ENCODE peak calls at places on chromosomes 13 and 19, in ten cellular contexts. One of them, this sample, is unnamed.

GRCh38 chr13:20395061-20395916 is 130.4 kb downstream of the CRYL1 start:
- DNase-seq in transverse colon: no peak
- DNase-seq in AG04450: no peak
- DNase-seq in SK-N-SH: no peak
- DNase-seq in hepatocyte: no peak
- DNase-seq in A673: no peak
- DNase-seq in esophagus squamous epithelium: no peak
- DNase-seq in CD8-positive, alpha-beta memory T cell: no peak
- DNase-seq in CD4-positive, alpha-beta T cell: no peak
- DNase-seq in cardiac muscle cell: no peak
- DNase-seq in this sample: no peak

GRCh38 chr19:54105796-54106195 is 3.1 kb downstream of the NDUFA3 start:
- DNase-seq in transverse colon: no peak
- DNase-seq in AG04450: no peak
- DNase-seq in SK-N-SH: no peak
- DNase-seq in hepatocyte: no peak
- DNase-seq in A673: no peak
- DNase-seq in esophagus squamous epithelium: no peak
- DNase-seq in CD8-positive, alpha-beta memory T cell: no peak
- DNase-seq in CD4-positive, alpha-beta T cell: peak
- DNase-seq in cardiac muscle cell: no peak
- DNase-seq in this sample: no peak

GRCh38 chr19:8697671-8698432 is 743 bp downstream of the ACTL9 start:
- DNase-seq in transverse colon: no peak
- DNase-seq in AG04450: no peak
- DNase-seq in SK-N-SH: peak
- DNase-seq in hepatocyte: no peak
- DNase-seq in A673: no peak
- DNase-seq in esophagus squamous epithelium: no peak
- DNase-seq in CD8-positive, alpha-beta memory T cell: no peak
- DNase-seq in CD4-positive, alpha-beta T cell: no peak
- DNase-seq in cardiac muscle cell: no peak
- DNase-seq in this sample: peak

GRCh38 chr19:19485998-19486290 is 29.4 kb downstream of the TSSK6 start:
- DNase-seq in transverse colon: no peak
- DNase-seq in AG04450: no peak
- DNase-seq in SK-N-SH: no peak
- DNase-seq in hepatocyte: no peak
- DNase-seq in A673: no peak
- DNase-seq in esophagus squamous epithelium: no peak
- DNase-seq in CD8-positive, alpha-beta memory T cell: peak
- DNase-seq in CD4-positive, alpha-beta T cell: no peak
- DNase-seq in cardiac muscle cell: no peak
- DNase-seq in this sample: no peak

GRCh38 chr13:84121456-84121855 is 239.2 kb upstream of the SLITRK1 start:
- DNase-seq in transverse colon: no peak
- DNase-seq in AG04450: no peak
- DNase-seq in SK-N-SH: no peak
- DNase-seq in hepatocyte: peak
- DNase-seq in A673: peak
- DNase-seq in esophagus squamous epithelium: no peak
- DNase-seq in CD8-positive, alpha-beta memory T cell: no peak
- DNase-seq in CD4-positive, alpha-beta T cell: no peak
- DNase-seq in cardiac muscle cell: peak
- DNase-seq in this sample: no peak

GRCh38 chr13:67416047-67416925 is 186.2 kb upstream of the PCDH9 start:
- DNase-seq in transverse colon: no peak
- DNase-seq in AG04450: peak
- DNase-seq in SK-N-SH: peak
- DNase-seq in hepatocyte: peak
- DNase-seq in A673: peak
- DNase-seq in esophagus squamous epithelium: no peak
- DNase-seq in CD8-positive, alpha-beta memory T cell: no peak
- DNase-seq in CD4-positive, alpha-beta T cell: no peak
- DNase-seq in cardiac muscle cell: peak
- DNase-seq in this sample: peak

GRCh38 chr13:91313103-91313502 is 34.4 kb upstream of the MIR17HG start:
- DNase-seq in transverse colon: no peak
- DNase-seq in AG04450: no peak
- DNase-seq in SK-N-SH: peak
- DNase-seq in hepatocyte: peak
- DNase-seq in A673: peak
- DNase-seq in esophagus squamous epithelium: no peak
- DNase-seq in CD8-positive, alpha-beta memory T cell: no peak
- DNase-seq in CD4-positive, alpha-beta T cell: no peak
- DNase-seq in cardiac muscle cell: peak
- DNase-seq in this sample: no peak

GRCh38 chr13:46149272-46150133 is 32.5 kb downstream of the LCP1 start:
- DNase-seq in transverse colon: no peak
- DNase-seq in AG04450: no peak
- DNase-seq in SK-N-SH: no peak
- DNase-seq in hepatocyte: no peak
- DNase-seq in A673: peak
- DNase-seq in esophagus squamous epithelium: no peak
- DNase-seq in CD8-positive, alpha-beta memory T cell: no peak
- DNase-seq in CD4-positive, alpha-beta T cell: no peak
- DNase-seq in cardiac muscle cell: no peak
- DNase-seq in this sample: no peak

GRCh38 chr19:49342291-49342721 is 7.1 kb downstream of the CD37 start:
- DNase-seq in transverse colon: peak
- DNase-seq in AG04450: no peak
- DNase-seq in SK-N-SH: no peak
- DNase-seq in hepatocyte: no peak
- DNase-seq in A673: no peak
- DNase-seq in esophagus squamous epithelium: no peak
- DNase-seq in CD8-positive, alpha-beta memory T cell: no peak
- DNase-seq in CD4-positive, alpha-beta T cell: no peak
- DNase-seq in cardiac muscle cell: no peak
- DNase-seq in this sample: no peak

GRCh38 chr19:42234364-42234763 is 8.0 kb downstream of the GSK3A start:
- DNase-seq in transverse colon: no peak
- DNase-seq in AG04450: no peak
- DNase-seq in SK-N-SH: no peak
- DNase-seq in hepatocyte: peak
- DNase-seq in A673: no peak
- DNase-seq in esophagus squamous epithelium: no peak
- DNase-seq in CD8-positive, alpha-beta memory T cell: no peak
- DNase-seq in CD4-positive, alpha-beta T cell: no peak
- DNase-seq in cardiac muscle cell: no peak
- DNase-seq in this sample: no peak

GRCh38 chr13:35672611-35673010 is 196.1 kb upstream of the MAB21L1 start:
- DNase-seq in transverse colon: no peak
- DNase-seq in AG04450: no peak
- DNase-seq in SK-N-SH: no peak
- DNase-seq in hepatocyte: no peak
- DNase-seq in A673: no peak
- DNase-seq in esophagus squamous epithelium: no peak
- DNase-seq in CD8-positive, alpha-beta memory T cell: no peak
- DNase-seq in CD4-positive, alpha-beta T cell: no peak
- DNase-seq in cardiac muscle cell: no peak
- DNase-seq in this sample: peak

DNA sequence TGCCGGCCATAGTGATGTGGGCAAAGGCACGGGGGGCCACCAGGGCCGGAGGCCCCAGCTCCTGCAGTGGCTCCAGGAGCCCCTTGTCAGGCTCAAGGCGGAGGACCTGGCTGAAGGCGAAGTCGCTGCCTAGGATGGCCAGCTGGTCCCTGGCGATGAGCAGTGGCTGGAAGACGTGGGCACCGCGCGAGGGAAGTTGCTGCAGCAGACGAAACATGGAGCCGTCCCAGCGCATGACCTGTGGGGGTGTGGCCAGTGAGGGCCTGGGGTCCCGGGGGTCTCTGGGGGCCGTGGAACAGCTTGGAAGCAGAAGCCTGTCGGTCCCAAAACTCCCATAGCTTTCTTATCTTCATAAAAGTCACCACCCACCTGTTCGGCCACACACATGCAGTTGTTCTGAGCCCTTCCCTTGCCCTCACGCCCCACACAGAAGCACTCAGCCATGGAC is 9.6 kb downstream of the LGI4 start:
- DNase-seq in transverse colon: no peak
- DNase-seq in AG04450: no peak
- DNase-seq in SK-N-SH: no peak
- DNase-seq in hepatocyte: no peak
- DNase-seq in A673: no peak
- DNase-seq in esophagus squamous epithelium: no peak
- DNase-seq in CD8-positive, alpha-beta memory T cell: no peak
- DNase-seq in CD4-positive, alpha-beta T cell: no peak
- DNase-seq in cardiac muscle cell: no peak
- DNase-seq in this sample: no peak
- H3K27ac ChIP-seq in transverse colon: peak
- H3K27ac ChIP-seq in AG04450: no peak
- H3K27ac ChIP-seq in SK-N-SH: no peak
- H3K27ac ChIP-seq in hepatocyte: peak
- H3K27ac ChIP-seq in A673: no peak
- H3K27ac ChIP-seq in esophagus squamous epithelium: peak
- H3K27ac ChIP-seq in CD8-positive, alpha-beta memory T cell: no peak
- H3K27ac ChIP-seq in CD4-positive, alpha-beta T cell: no peak
- H3K27ac ChIP-seq in cardiac muscle cell: no peak
- H3K27ac ChIP-seq in this sample: peak

DNA sequence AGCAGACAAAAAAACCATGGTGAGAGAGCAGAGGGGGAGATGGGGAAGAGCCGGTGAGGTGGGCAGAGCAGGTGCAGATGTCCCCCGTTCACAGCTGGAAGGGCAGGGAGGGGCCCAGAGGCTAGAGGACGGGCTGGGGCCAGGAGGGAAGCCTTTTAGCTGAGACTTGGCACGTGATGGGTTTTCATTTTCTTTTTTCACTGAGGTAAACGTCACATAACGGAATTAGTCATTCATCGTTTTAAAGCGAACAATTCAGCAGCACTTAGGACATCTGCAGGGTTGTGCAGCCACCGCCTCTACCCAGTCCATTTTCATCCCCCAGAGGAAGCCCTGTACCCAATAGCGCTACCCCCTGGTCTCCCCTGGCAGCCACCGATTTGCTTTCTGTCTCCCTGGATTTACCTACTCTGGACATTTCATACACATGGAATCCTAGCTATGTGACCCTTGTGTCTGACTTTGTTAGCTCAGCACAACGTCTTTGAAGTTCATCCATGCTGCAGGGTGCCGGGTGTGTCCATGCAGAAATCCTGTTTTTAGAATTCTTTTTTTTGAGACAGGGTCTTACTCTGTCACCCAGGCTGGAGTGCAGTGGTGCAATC is 16.0 kb upstream of the EMC10 start:
- DNase-seq in transverse colon: no peak
- DNase-seq in AG04450: no peak
- DNase-seq in SK-N-SH: no peak
- DNase-seq in hepatocyte: no peak
- DNase-seq in A673: peak
- DNase-seq in esophagus squamous epithelium: no peak
- DNase-seq in CD8-positive, alpha-beta memory T cell: no peak
- DNase-seq in CD4-positive, alpha-beta T cell: no peak
- DNase-seq in cardiac muscle cell: no peak
- DNase-seq in this sample: no peak
- H3K27ac ChIP-seq in transverse colon: no peak
- H3K27ac ChIP-seq in AG04450: no peak
- H3K27ac ChIP-seq in SK-N-SH: no peak
- H3K27ac ChIP-seq in hepatocyte: no peak
- H3K27ac ChIP-seq in A673: no peak
- H3K27ac ChIP-seq in esophagus squamous epithelium: no peak
- H3K27ac ChIP-seq in CD8-positive, alpha-beta memory T cell: no peak
- H3K27ac ChIP-seq in CD4-positive, alpha-beta T cell: no peak
- H3K27ac ChIP-seq in cardiac muscle cell: no peak
- H3K27ac ChIP-seq in this sample: no peak

DNA sequence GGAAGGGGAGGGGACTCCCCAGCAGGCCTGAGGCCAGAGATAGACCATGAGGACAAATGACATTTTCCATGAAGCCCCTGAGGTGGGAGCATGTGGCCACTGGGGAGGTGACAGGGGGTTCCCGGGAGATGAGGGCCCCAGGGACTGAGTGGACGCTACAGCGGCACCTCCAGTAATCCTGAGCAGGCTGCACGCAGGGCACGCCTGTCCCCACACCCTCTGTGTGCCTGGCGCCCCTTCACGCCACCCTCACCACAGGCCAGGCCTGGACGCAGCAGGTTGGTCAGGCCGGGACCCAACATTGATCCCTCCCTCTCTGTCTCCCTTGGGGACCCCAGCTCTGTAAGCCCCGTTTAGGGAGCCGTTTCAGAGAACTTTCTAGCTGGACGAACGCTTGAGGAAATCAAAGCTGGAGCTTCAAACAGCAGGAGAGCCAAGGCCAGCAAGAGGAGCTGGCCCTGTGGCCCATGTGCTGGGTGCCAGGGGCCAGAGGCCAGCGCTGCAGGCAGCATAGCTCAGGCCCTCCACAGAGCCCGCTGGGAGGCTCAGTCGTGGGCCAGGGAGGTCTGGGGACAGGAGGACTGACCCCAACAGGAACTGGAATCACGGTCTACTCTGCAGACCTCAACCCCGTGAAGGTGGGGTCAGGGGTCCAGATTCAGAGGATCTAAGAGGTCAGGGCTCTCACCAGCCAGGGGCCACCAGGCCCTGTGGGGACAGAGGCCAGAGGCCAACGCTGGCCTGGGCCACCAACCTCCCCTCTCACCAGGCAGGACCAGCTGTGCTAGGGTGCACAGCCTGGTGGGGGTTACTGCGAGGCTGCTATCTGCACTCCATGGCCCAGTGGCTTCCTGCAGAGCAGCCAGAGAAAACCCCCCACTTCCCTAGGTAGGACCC is 14.6 kb downstream of the LSM4 start:
- DNase-seq in transverse colon: no peak
- DNase-seq in AG04450: no peak
- DNase-seq in SK-N-SH: peak
- DNase-seq in hepatocyte: no peak
- DNase-seq in A673: no peak
- DNase-seq in esophagus squamous epithelium: no peak
- DNase-seq in CD8-positive, alpha-beta memory T cell: no peak
- DNase-seq in CD4-positive, alpha-beta T cell: no peak
- DNase-seq in cardiac muscle cell: no peak
- DNase-seq in this sample: no peak
- H3K27ac ChIP-seq in transverse colon: peak
- H3K27ac ChIP-seq in AG04450: no peak
- H3K27ac ChIP-seq in SK-N-SH: no peak
- H3K27ac ChIP-seq in hepatocyte: no peak
- H3K27ac ChIP-seq in A673: peak
- H3K27ac ChIP-seq in esophagus squamous epithelium: peak
- H3K27ac ChIP-seq in CD8-positive, alpha-beta memory T cell: no peak
- H3K27ac ChIP-seq in CD4-positive, alpha-beta T cell: peak
- H3K27ac ChIP-seq in cardiac muscle cell: no peak
- H3K27ac ChIP-seq in this sample: no peak

DNA sequence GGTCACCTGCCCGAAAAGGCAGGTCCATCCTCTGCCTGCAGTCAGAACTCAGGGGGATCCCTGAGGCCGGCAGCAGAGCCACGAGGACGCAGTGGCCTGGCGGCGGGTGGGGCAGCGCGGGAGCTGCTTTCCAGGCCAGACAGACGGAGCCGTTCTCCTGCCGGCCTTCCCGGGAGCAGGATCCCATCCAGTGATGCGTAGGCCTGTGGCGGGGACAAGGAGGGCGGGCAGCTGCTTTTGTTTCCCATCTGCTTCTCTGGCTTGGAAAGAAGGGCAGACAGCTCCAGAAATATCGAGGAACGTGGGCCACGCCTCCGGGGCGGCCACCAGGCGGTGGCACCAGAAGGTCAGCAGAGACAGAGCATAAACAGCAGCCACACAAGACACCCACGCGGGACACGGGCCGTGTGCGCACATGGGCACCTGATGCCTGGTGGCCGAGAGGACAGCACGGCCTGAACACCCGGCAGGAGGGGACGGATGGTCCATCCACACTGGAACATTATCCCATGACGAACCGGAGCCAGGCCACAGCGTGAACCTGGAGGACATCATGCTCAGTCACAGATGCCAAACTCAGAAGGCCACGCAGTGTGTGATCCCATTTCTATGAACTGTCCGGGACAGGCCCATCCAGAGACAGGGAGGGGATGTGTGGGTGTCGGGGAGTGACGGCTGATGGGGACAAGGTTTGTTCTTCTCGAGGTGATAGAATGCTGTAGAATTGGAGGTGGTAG is 13.9 kb upstream of the MKNK2 start:
- DNase-seq in transverse colon: no peak
- DNase-seq in AG04450: no peak
- DNase-seq in SK-N-SH: no peak
- DNase-seq in hepatocyte: peak
- DNase-seq in A673: no peak
- DNase-seq in esophagus squamous epithelium: no peak
- DNase-seq in CD8-positive, alpha-beta memory T cell: no peak
- DNase-seq in CD4-positive, alpha-beta T cell: no peak
- DNase-seq in cardiac muscle cell: no peak
- DNase-seq in this sample: peak
- H3K27ac ChIP-seq in transverse colon: peak
- H3K27ac ChIP-seq in AG04450: no peak
- H3K27ac ChIP-seq in SK-N-SH: peak
- H3K27ac ChIP-seq in hepatocyte: no peak
- H3K27ac ChIP-seq in A673: no peak
- H3K27ac ChIP-seq in esophagus squamous epithelium: no peak
- H3K27ac ChIP-seq in CD8-positive, alpha-beta memory T cell: no peak
- H3K27ac ChIP-seq in CD4-positive, alpha-beta T cell: no peak
- H3K27ac ChIP-seq in cardiac muscle cell: peak
- H3K27ac ChIP-seq in this sample: peak